ENCODE peak calls at places on chromosomes 7 and 10, in nine cellular contexts. R is GM23248; W is H7; H is B cell; D is posterior vena cava; L is head of caudate nucleus; F is activated T-cell treated with anti-CD3 and anti-CD28 coated beads, Interleukin-2, amount 50 U/mL, for 4 hours; A is mesendoderm; I is stimulated activated naive B cell treated with anti-CD40 and anti-IgM and Interleukin-4, amounts not matched to agents 10 μg/mL and 1 μg/mL and 100 μg/mL, for 72 hours. U is an unnamed sample.

GRCh38 chr7:139029353-139029752 is 6.5 kb downstream of the ZC3HAV1L start:
- DNase-seq in R (no peak), W (no peak), H (no peak), D (no peak), L (no peak), F (no peak), A (no peak), I (no peak), U (no peak)

GRCh38 chr10:26516540-26517101 is 78.5 kb downstream of the APBB1IP start:
- DNase-seq in R (peak), W (peak), H (no peak), D (no peak), L (no peak), F (no peak), A (peak), I (no peak), U (no peak)

GRCh38 chr7:157843336-157844140 is 506.7 kb downstream of the DNAJB6 start:
- DNase-seq in R (no peak), W (no peak), H (no peak), D (peak), L (peak), F (no peak), A (no peak), I (no peak), U (no peak)

GRCh38 chr7:79340212-79340611 is 113.3 kb downstream of the MAGI2 start:
- DNase-seq in R (peak), W (no peak), H (no peak), D (no peak), L (no peak), F (no peak), A (no peak), I (no peak), U (no peak)

GRCh38 chr10:119306514-119306951 is 99.2 kb downstream of the GRK5 start:
- DNase-seq in R (peak), W (peak), H (peak), D (no peak), L (no peak), F (peak), A (no peak), I (peak), U (peak)

GRCh38 chr7:34104120-34104519 is 198.8 kb downstream of the BMPER start:
- DNase-seq in R (no peak), W (no peak), H (no peak), D (no peak), L (no peak), F (no peak), A (no peak), I (no peak), U (no peak)

GRCh38 chr7:47571355-47572100 is 10.4 kb downstream of the TNS3 start:
- DNase-seq in R (peak), W (no peak), H (no peak), D (peak), L (peak), F (no peak), A (peak), I (no peak), U (no peak)

GRCh38 chr7:94511763-94512162 is 2.2 kb downstream of the CASD1 start:
- DNase-seq in R (no peak), W (no peak), H (no peak), D (no peak), L (no peak), F (no peak), A (no peak), I (no peak), U (no peak)

GRCh38 chr7:112143151-112143550 is 63.0 kb downstream of the DOCK4 start:
- DNase-seq in R (no peak), W (no peak), H (no peak), D (no peak), L (no peak), F (no peak), A (no peak), I (no peak), U (no peak)

U was measured in stimulated activated CD4-positive, alpha-beta T cell treated with anti-CD3 and anti-CD28 coated beads, Interleukin-4, amount 100 ng/mL, for 1 hour.